ENCODE peak calls at places on chromosomes 13 and 19, in five cellular contexts. F, U, I, B and L are unnamed samples. For H3K4me1, the result is how much of the 10 kb centered on the place peaks cover.

GRCh38 chr13:95553614-95554385 is 1.3 kb downstream of the CLDN10 start:
- DNase-seq in F (peak), U (no peak), I (no peak), B (no peak), L (no peak)

GRCh38 chr13:77714119-77714755 is 16.8 kb downstream of the SLAIN1 start:
- DNase-seq in F (no peak), U (no peak), I (no peak), B (no peak), L (no peak)

GRCh38 chr13:30257433-30258099 is 49.8 kb downstream of the KATNAL1 start:
- DNase-seq in F (no peak), U (no peak), I (no peak), B (no peak), L (no peak)

GRCh38 chr19:35360880-35361420 is 2.7 kb downstream of the FFAR3 start:
- DNase-seq in F (no peak), U (no peak), I (no peak), B (no peak), L (no peak)

GRCh38 chr19:23872282-23872919 is 42.3 kb upstream of the ZNF726 start:
- DNase-seq in F (no peak), U (no peak), I (no peak), B (no peak), L (no peak)

GRCh38 chr19:1167687-1168561 is 6.1 kb downstream of the SBNO2 start:
- DNase-seq in F (no peak), U (no peak), I (no peak), B (peak), L (peak)

GRCh38 chr19:10662384-10663251 is 8.5 kb downstream of the ILF3 start:
- DNase-seq in F (peak), U (no peak), I (no peak), B (no peak), L (no peak)

GRCh38 chr19:29694669-29695627 is 20.1 kb downstream of the C19orf12 start:
- DNase-seq in F (peak), U (peak), I (peak), B (peak), L (no peak)

GRCh38 chr13:31947506-31947905 is 84.1 kb upstream of the FRY start:
- DNase-seq in F (no peak), U (no peak), I (no peak), B (no peak), L (no peak)

GRCh38 chr13:27101289-27101688 is 70.3 kb downstream of the USP12 start:
- DNase-seq in F (no peak), U (no peak), I (no peak), B (no peak), L (no peak)

GRCh38 chr19:54136086-54136863 is 1.3 kb upstream of the CNOT3 start:
- DNase-seq in F (peak), U (no peak), I (no peak), B (no peak), L (no peak)

GRCh38 chr19:45078390-45079062 is 534 bp upstream of the GEMIN7 start:
- DNase-seq in F (no peak), U (no peak), I (no peak), B (no peak), L (no peak)

GRCh38 chr13:44732503-44733098 is 156.5 kb upstream of the TSC22D1 start:
- DNase-seq in F (peak), U (no peak), I (no peak), B (no peak), L (no peak)

GRCh38 chr19:1860133-1860775 is 3.1 kb downstream of the KLF16 start:
- DNase-seq in F (peak), U (no peak), I (no peak), B (no peak), L (no peak)

GRCh38 chr13:94411747-94412146 is 67.7 kb downstream of the DCT start:
- DNase-seq in F (no peak), U (no peak), I (no peak), B (no peak), L (no peak)

GRCh38 chr19:18282021-18282787 is 782 bp upstream of the JUND start:
- DNase-seq in F (no peak), U (no peak), I (no peak), B (peak), L (no peak)

GRCh38 chr19:10604460-10604980 is 17.4 kb upstream of the AP1M2 start:
- DNase-seq in F (peak), U (no peak), I (no peak), B (peak), L (no peak)

GRCh38 chr19:55559684-55560083 is 14.3 kb upstream of the SBK3 start:
- DNase-seq in F (no peak), U (no peak), I (no peak), B (no peak), L (no peak)

GRCh38 chr19:52778811-52779210 is 7.8 kb downstream of the ZNF600 start:
- DNase-seq in F (no peak), U (no peak), I (no peak), B (no peak), L (no peak)

GRCh38 chr13:72728290-72728605 is 525 bp downstream of the BORA start:
- DNase-seq in F (peak), U (no peak), I (no peak), B (no peak), L (no peak)

GRCh38 chr13:66534561-66534960 is 695.6 kb downstream of the PCDH9 start:
- DNase-seq in F (peak), U (no peak), I (no peak), B (no peak), L (no peak)

GRCh38 chr19:3807574-3808354 is 21.6 kb upstream of the MATK start:
- DNase-seq in F (no peak), U (no peak), I (no peak), B (no peak), L (no peak)

GRCh38 chr13:30774214-30774730 is 38.9 kb downstream of the ALOX5AP start:
- DNase-seq in F (no peak), U (no peak), I (no peak), B (no peak), L (no peak)

DNA sequence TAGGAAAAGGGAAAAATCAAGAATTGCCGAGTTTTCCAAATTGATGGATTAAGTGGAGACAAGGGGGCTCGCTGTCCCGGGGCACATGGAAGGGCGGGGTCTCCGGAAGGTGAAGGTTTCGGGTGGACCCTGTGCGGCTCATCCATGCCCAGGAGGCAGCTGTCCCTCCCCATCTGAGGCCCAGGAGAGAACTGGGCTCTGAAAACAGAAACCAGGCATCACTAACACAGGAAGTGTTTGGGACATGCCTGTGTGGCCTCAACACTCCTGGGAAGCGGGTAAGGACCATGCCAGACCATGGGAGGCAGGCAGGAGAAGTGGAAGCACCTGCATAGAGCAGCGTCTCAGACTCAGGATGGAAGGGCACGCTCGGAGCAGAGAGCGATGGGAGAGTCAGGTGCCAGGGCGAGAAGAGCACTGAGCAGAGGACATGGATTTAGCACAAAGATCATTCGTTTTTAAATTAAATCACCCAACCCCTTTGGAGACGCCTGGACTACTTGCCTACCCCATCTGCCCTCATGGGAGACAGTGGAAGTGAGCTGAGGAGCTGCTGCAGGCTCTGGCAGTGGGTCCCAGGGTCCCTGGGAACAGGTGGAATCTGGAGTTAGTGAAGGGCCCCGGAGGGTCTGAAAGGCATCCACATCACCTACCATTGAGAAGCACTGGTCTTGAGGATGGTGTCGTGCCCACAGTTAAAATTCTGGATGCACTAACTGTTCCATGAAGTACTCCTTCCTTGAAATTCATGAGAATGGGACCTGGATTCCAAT is 183.2 kb upstream of the SOX1 start:
- DNase-seq in F (no peak), U (no peak), I (no peak), B (no peak), L (no peak)
- H3K4me1 ChIP-seq in F (under half), U (under half), I (under half), B (under half), L (under half)

GRCh38 chr19:42246869-42247630 is 4.6 kb upstream of the GSK3A start:
- DNase-seq in F (no peak), U (no peak), I (no peak), B (no peak), L (no peak)
- H3K4me1 ChIP-seq in F (under half), U (under half), I (half or more), B (half or more), L (under half)

GRCh38 chr19:33390120-33390907 is 16.8 kb downstream of the CEBPG start:
- DNase-seq in F (no peak), U (no peak), I (peak), B (no peak), L (peak)

GRCh38 chr19:33392341-33393285 is 19.1 kb downstream of the CEBPG start:
- DNase-seq in F (no peak), U (no peak), I (peak), B (peak), L (peak)

GRCh38 chr19:33391631-33392249 is 18.2 kb downstream of the CEBPG start:
- DNase-seq in F (no peak), U (no peak), I (peak), B (no peak), L (peak)

GRCh38 chr19:33389574-33390119 is 16.1 kb downstream of the CEBPG start:
- DNase-seq in F (no peak), U (no peak), I (no peak), B (no peak), L (peak)

GRCh38 chr19:33390908-33391630 is 17.6 kb downstream of the CEBPG start:
- DNase-seq in F (no peak), U (no peak), I (peak), B (no peak), L (peak)
- H3K4me1 ChIP-seq in F (under half), U (under half), I (half or more), B (half or more), L (under half)

GRCh38 chr13:110944968-110945952 is 30.4 kb upstream of the ANKRD10 start:
- DNase-seq in F (no peak), U (no peak), I (no peak), B (no peak), L (no peak)
- H3K4me1 ChIP-seq in F (under half), U (under half), I (under half), B (under half), L (under half)

DNA sequence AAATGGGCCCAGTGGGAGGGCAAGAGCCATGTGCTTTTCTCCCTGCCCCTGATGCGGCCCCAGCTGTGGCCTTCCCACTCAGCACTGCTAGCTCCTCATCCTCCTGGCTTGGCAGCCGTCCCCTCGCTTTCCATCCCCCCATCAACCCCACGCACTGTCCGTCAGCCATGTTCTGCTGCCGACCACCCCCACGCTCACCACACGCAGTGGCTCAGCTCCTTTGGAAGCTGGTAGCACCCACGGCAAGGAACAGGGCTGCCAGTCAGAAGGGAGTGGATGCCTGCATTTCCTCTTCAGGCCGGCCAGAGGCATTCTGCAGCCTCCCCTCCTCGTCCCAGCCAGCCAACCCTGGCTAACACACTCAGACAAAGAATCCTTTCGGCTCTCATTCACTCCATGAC is 6.3 kb downstream of the CALM3 start:
- DNase-seq in F (no peak), U (no peak), I (no peak), B (peak), L (no peak)
- H3K4me1 ChIP-seq in F (under half), U (under half), I (half or more), B (half or more), L (under half)

GRCh38 chr13:50909605-50910482 is at the start of gene RNASEH2B:
- DNase-seq in F (peak), U (peak), I (peak), B (peak), L (no peak)
- H3K4me1 ChIP-seq in F (under half), U (under half), I (under half), B (half or more), L (under half)

DNA sequence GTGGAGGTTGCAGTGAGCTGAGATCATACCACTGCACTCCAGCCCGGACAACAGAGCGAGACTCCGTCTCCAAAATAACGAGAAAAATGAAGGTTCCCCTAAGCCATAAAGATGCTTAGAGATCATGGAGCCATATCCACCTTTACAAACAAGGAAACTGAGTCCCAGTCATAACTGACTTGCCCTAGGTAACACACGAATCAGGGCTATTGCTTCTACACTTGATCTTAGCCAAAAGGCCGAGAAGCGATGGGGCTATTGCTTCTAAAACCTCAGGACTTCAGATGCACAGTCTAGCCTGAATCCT is 3.2 kb downstream of the DBP start:
- DNase-seq in F (no peak), U (no peak), I (no peak), B (no peak), L (no peak)
- H3K4me1 ChIP-seq in F (under half), U (under half), I (half or more), B (half or more), L (under half)

DNA sequence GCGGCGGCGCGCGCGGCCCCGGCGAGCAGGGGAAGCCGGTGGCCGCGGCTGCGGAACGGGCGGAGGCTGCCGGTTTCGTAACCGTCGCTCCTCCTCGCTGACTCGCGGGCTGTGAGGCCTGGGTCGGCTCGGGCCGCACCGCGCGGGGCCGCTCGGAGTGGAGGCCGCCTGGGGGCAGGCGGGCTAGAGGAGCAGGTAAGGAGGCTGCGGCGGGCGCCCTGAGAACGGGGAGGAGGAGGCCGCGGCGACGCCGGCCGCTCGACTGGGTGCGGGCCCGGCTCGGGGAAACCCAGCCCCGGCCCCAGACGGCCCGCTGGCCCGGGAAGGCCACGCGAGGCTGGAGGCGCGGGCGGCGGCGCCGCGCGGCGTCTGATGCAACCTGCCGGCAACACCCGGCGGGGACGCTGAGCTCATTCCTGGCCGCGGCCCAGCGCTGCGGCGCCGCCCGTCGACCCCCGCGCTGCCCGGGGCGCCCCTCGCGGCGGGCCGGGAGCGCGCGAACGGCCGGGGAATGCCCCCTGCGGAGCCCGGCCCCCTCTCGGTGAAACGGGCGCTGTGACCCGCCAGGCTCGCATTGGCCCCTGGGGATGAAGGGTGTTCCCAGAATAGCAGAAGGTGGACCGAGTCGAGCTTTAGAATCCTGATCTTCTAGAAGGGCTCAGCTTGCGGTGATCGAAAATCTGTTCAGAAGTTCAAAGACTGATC is at the start of gene CEBPG:
- DNase-seq in F (peak), U (peak), I (no peak), B (no peak), L (no peak)
- H3K4me1 ChIP-seq in F (under half), U (under half), I (under half), B (half or more), L (under half)

DNA sequence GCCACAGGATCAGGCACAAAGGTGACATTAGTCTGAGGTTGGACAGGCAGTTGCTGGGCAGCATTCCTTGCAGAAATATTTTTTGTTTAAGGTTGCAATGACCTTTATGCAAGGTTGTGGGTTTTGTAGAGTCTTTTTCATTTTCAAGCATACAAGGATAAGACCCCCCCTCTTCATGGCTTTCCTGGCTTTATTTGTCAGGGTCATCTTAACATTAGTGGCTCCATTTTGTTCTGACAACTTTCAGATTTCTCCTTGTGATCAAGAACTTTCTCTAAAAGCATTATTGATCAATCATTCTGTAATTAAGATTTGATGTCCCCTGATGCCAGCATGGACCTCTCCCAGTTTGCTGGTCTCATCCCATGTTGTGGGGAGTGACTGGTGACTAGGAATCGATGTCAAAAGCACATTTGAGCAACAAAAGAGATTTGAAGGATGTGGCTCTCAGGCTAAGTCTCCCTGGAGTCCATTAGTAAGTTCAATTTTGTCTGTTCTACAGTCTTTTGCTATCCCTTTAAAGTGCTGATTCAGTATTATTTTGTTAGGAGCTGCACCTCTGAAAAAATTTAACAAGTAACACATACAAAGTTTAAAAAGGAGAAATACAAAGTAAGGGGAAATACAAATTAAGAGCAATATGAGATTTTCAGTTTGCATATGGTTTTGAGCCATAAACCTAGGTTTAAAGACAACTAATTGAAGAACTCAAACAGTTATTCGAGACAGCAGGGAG is 5.3 kb downstream of the CARD8 start:
- DNase-seq in F (peak), U (no peak), I (no peak), B (no peak), L (no peak)
- H3K4me1 ChIP-seq in F (under half), U (under half), I (under half), B (half or more), L (under half)